ENCODE peak calls at places on chromosomes 11 and 22, in nine cellular contexts. P is left ventricle myocardium inferior; X is HS-5; R is HFFc6; Y is erythroblast; E is adrenal gland; C is activated CD4-positive, CD25-positive, alpha-beta regulatory T cell treated with anti-CD3 and anti-CD28 coated beads, Interleukin-2, amount 50 U/mL, for 16 hours; H is mammary epithelial cell; T is nucleus accumbens. I is an unnamed sample.

GRCh38 chr11:33635161-33635560 is 65.5 kb downstream of the C11orf91 start:
- DNase-seq in P (peak), X (no peak), R (no peak), Y (no peak), E (peak), C (no peak), H (peak), T (no peak), I (peak)

GRCh38 chr22:39254789-39255298 is 10.1 kb upstream of the PDGFB start:
- DNase-seq in P (no peak), X (peak), R (peak), Y (peak), E (peak), C (no peak), H (peak), T (no peak), I (peak)

GRCh38 chr22:38982008-38982927 is at the start of gene APOBEC3B:
- DNase-seq in P (peak), X (peak), R (peak), Y (peak), E (peak), C (peak), H (peak), T (peak), I (peak)

GRCh38 chr11:36053314-36053713 is 109.5 kb downstream of the LDLRAD3 start:
- DNase-seq in P (no peak), X (no peak), R (no peak), Y (no peak), E (no peak), C (no peak), H (no peak), T (no peak), I (no peak)

GRCh38 chr22:25122136-25122764 is 77.4 kb upstream of the CRYBB3 start:
- DNase-seq in P (no peak), X (no peak), R (no peak), Y (no peak), E (no peak), C (no peak), H (no peak), T (no peak), I (no peak)

GRCh38 chr11:114253771-114254170 is 42.4 kb upstream of the NNMT start:
- DNase-seq in P (no peak), X (no peak), R (no peak), Y (no peak), E (no peak), C (no peak), H (no peak), T (no peak), I (no peak)

GRCh38 chr11:1826552-1827094 is 8.2 kb upstream of the SYT8 start:
- DNase-seq in P (no peak), X (no peak), R (no peak), Y (no peak), E (peak), C (no peak), H (peak), T (no peak), I (no peak)

GRCh38 chr11:14249121-14249963 is 109.6 kb downstream of the RRAS2 start:
- DNase-seq in P (peak), X (no peak), R (peak), Y (peak), E (peak), C (peak), H (peak), T (peak), I (peak)

GRCh38 chr11:23674866-23675265 is 814.6 kb upstream of the CCDC179 start:
- DNase-seq in P (no peak), X (no peak), R (no peak), Y (no peak), E (no peak), C (no peak), H (no peak), T (no peak), I (no peak)

GRCh38 chr11:17208257-17208999 is 642 bp upstream of the PIK3C2A start:
- DNase-seq in P (no peak), X (no peak), R (peak), Y (peak), E (peak), C (peak), H (peak), T (peak), I (peak)

GRCh38 chr22:45993841-45994240 is 16.9 kb upstream of the WNT7B start:
- DNase-seq in P (no peak), X (no peak), R (no peak), Y (no peak), E (no peak), C (no peak), H (no peak), T (no peak), I (no peak)